ENCODE peak calls at places on chromosomes 5 and 9, in seven cellular contexts. One of them, this sample, is unnamed.

GRCh38 chr9:136671254-136671614 is 8.5 kb downstream of the EGFL7 start:
- DNase-seq in NCI-H2029 treated with DMSO at 0.1 percent for 48 hours: no peak
- DNase-seq in hepatocyte: no peak
- DNase-seq in NB4: peak; percentile 47
- DNase-seq in activated naive CD8-positive, alpha-beta T cell treated with anti-CD3 and anti-CD28 coated beads, Interleukin-2, amount 50 U/mL, for 24 hours: no peak
- DNase-seq in spleen: no peak
- DNase-seq in NCI-H82: no peak
- DNase-seq in this sample: no peak

GRCh38 chr5:28009526-28010025 is 971.2 kb upstream of the CDH9 start:
- DNase-seq in NB4: no peak
- DNase-seq in NCI-H2029 treated with DMSO at 0.1 percent for 48 hours: no peak
- DNase-seq in NCI-H82: no peak
- DNase-seq in activated naive CD8-positive, alpha-beta T cell treated with anti-CD3 and anti-CD28 coated beads, Interleukin-2, amount 50 U/mL, for 24 hours: no peak
- DNase-seq in hepatocyte: no peak
- DNase-seq in spleen: no peak
- DNase-seq in this sample: no peak

GRCh38 chr9:105242557-105242956 is 1.9 kb upstream of the SLC44A1 start:
- DNase-seq in spleen: no peak
- DNase-seq in hepatocyte: peak; percentile 18
- DNase-seq in NCI-H2029 treated with DMSO at 0.1 percent for 48 hours: no peak
- DNase-seq in NCI-H82: no peak
- DNase-seq in NB4: no peak
- DNase-seq in activated naive CD8-positive, alpha-beta T cell treated with anti-CD3 and anti-CD28 coated beads, Interleukin-2, amount 50 U/mL, for 24 hours: no peak
- DNase-seq in this sample: no peak

GRCh38 chr9:72911247-72911775 is 41.5 kb downstream of the ALDH1A1 start:
- DNase-seq in NCI-H82: no peak
- DNase-seq in NCI-H2029 treated with DMSO at 0.1 percent for 48 hours: no peak
- DNase-seq in NB4: no peak
- DNase-seq in hepatocyte: no peak
- DNase-seq in spleen: no peak
- DNase-seq in activated naive CD8-positive, alpha-beta T cell treated with anti-CD3 and anti-CD28 coated beads, Interleukin-2, amount 50 U/mL, for 24 hours: no peak
- DNase-seq in this sample: no peak

GRCh38 chr9:70462300-70462699 is 47.8 kb upstream of the KLF9 start:
- DNase-seq in NCI-H2029 treated with DMSO at 0.1 percent for 48 hours: no peak
- DNase-seq in activated naive CD8-positive, alpha-beta T cell treated with anti-CD3 and anti-CD28 coated beads, Interleukin-2, amount 50 U/mL, for 24 hours: no peak
- DNase-seq in NCI-H82: no peak
- DNase-seq in spleen: no peak
- DNase-seq in NB4: no peak
- DNase-seq in hepatocyte: no peak
- DNase-seq in this sample: no peak

GRCh38 chr9:91954841-91955471 is 4.9 kb upstream of the ROR2 start:
- DNase-seq in activated naive CD8-positive, alpha-beta T cell treated with anti-CD3 and anti-CD28 coated beads, Interleukin-2, amount 50 U/mL, for 24 hours: peak; percentile 37
- DNase-seq in NCI-H2029 treated with DMSO at 0.1 percent for 48 hours: no peak
- DNase-seq in hepatocyte: peak; percentile 86
- DNase-seq in NCI-H82: peak; percentile 66
- DNase-seq in NB4: peak; percentile 72
- DNase-seq in spleen: no peak
- DNase-seq in this sample: peak; percentile 51

GRCh38 chr5:65213921-65214525 is 267.7 kb downstream of the ADAMTS6 start:
- DNase-seq in hepatocyte: peak; percentile 30
- DNase-seq in activated naive CD8-positive, alpha-beta T cell treated with anti-CD3 and anti-CD28 coated beads, Interleukin-2, amount 50 U/mL, for 24 hours: no peak
- DNase-seq in NCI-H82: peak; percentile 66
- DNase-seq in spleen: no peak
- DNase-seq in NCI-H2029 treated with DMSO at 0.1 percent for 48 hours: no peak
- DNase-seq in NB4: peak; percentile 18
- DNase-seq in this sample: peak; percentile 34

GRCh38 chr5:40507095-40507494 is 172.6 kb upstream of the PTGER4 start:
- DNase-seq in activated naive CD8-positive, alpha-beta T cell treated with anti-CD3 and anti-CD28 coated beads, Interleukin-2, amount 50 U/mL, for 24 hours: no peak
- DNase-seq in NCI-H2029 treated with DMSO at 0.1 percent for 48 hours: no peak
- DNase-seq in hepatocyte: no peak
- DNase-seq in spleen: no peak
- DNase-seq in NCI-H82: no peak
- DNase-seq in NB4: no peak
- DNase-seq in this sample: no peak

GRCh38 chr5:116575635-116576042 is 1.0 kb upstream of the SEMA6A start:
- DNase-seq in spleen: peak; percentile 78
- DNase-seq in NCI-H2029 treated with DMSO at 0.1 percent for 48 hours: no peak
- DNase-seq in NB4: peak; percentile 5
- DNase-seq in hepatocyte: peak; percentile 42
- DNase-seq in NCI-H82: no peak
- DNase-seq in activated naive CD8-positive, alpha-beta T cell treated with anti-CD3 and anti-CD28 coated beads, Interleukin-2, amount 50 U/mL, for 24 hours: peak; percentile 1
- DNase-seq in this sample: no peak

GRCh38 chr9:104969116-104969515 is 41.2 kb upstream of the ABCA1 start:
- DNase-seq in hepatocyte: no peak
- DNase-seq in NCI-H2029 treated with DMSO at 0.1 percent for 48 hours: no peak
- DNase-seq in spleen: no peak
- DNase-seq in NCI-H82: no peak
- DNase-seq in activated naive CD8-positive, alpha-beta T cell treated with anti-CD3 and anti-CD28 coated beads, Interleukin-2, amount 50 U/mL, for 24 hours: no peak
- DNase-seq in NB4: no peak
- DNase-seq in this sample: no peak

GRCh38 chr9:80231847-80232246 is 660.1 kb downstream of the TLE4 start:
- DNase-seq in activated naive CD8-positive, alpha-beta T cell treated with anti-CD3 and anti-CD28 coated beads, Interleukin-2, amount 50 U/mL, for 24 hours: no peak
- DNase-seq in NCI-H2029 treated with DMSO at 0.1 percent for 48 hours: no peak
- DNase-seq in spleen: peak; percentile 70
- DNase-seq in hepatocyte: no peak
- DNase-seq in NB4: no peak
- DNase-seq in NCI-H82: no peak
- DNase-seq in this sample: no peak

GRCh38 chr5:62309107-62309506 is 3.1 kb downstream of the KIF2A start:
- DNase-seq in activated naive CD8-positive, alpha-beta T cell treated with anti-CD3 and anti-CD28 coated beads, Interleukin-2, amount 50 U/mL, for 24 hours: no peak
- DNase-seq in NCI-H2029 treated with DMSO at 0.1 percent for 48 hours: no peak
- DNase-seq in hepatocyte: no peak
- DNase-seq in spleen: no peak
- DNase-seq in NB4: peak; percentile 50
- DNase-seq in NCI-H82: no peak
- DNase-seq in this sample: no peak

GRCh38 chr5:173789031-173789920 is 98.9 kb upstream of the CPEB4 start:
- DNase-seq in NCI-H82: no peak
- DNase-seq in spleen: no peak
- DNase-seq in activated naive CD8-positive, alpha-beta T cell treated with anti-CD3 and anti-CD28 coated beads, Interleukin-2, amount 50 U/mL, for 24 hours: peak; percentile 27
- DNase-seq in NB4: peak; percentile 90
- DNase-seq in hepatocyte: peak; percentile 35
- DNase-seq in NCI-H2029 treated with DMSO at 0.1 percent for 48 hours: no peak
- DNase-seq in this sample: no peak

GRCh38 chr5:173670791-173671120 is 54.3 kb upstream of the BOD1 start:
- DNase-seq in hepatocyte: no peak
- DNase-seq in NCI-H82: no peak
- DNase-seq in spleen: no peak
- DNase-seq in NCI-H2029 treated with DMSO at 0.1 percent for 48 hours: no peak
- DNase-seq in activated naive CD8-positive, alpha-beta T cell treated with anti-CD3 and anti-CD28 coated beads, Interleukin-2, amount 50 U/mL, for 24 hours: no peak
- DNase-seq in NB4: no peak
- DNase-seq in this sample: no peak

GRCh38 chr9:129220771-129221170 is 42.7 kb upstream of the IER5L start:
- DNase-seq in activated naive CD8-positive, alpha-beta T cell treated with anti-CD3 and anti-CD28 coated beads, Interleukin-2, amount 50 U/mL, for 24 hours: no peak
- DNase-seq in spleen: no peak
- DNase-seq in NCI-H82: no peak
- DNase-seq in hepatocyte: no peak
- DNase-seq in NB4: no peak
- DNase-seq in NCI-H2029 treated with DMSO at 0.1 percent for 48 hours: no peak
- DNase-seq in this sample: no peak

GRCh38 chr9:98767915-98768314 is 28.4 kb downstream of the ANKS6 start:
- DNase-seq in NB4: no peak
- DNase-seq in activated naive CD8-positive, alpha-beta T cell treated with anti-CD3 and anti-CD28 coated beads, Interleukin-2, amount 50 U/mL, for 24 hours: no peak
- DNase-seq in NCI-H82: no peak
- DNase-seq in spleen: no peak
- DNase-seq in hepatocyte: no peak
- DNase-seq in NCI-H2029 treated with DMSO at 0.1 percent for 48 hours: no peak
- DNase-seq in this sample: no peak

GRCh38 chr5:154312571-154312970 is 122.0 kb downstream of the GALNT10 start:
- DNase-seq in activated naive CD8-positive, alpha-beta T cell treated with anti-CD3 and anti-CD28 coated beads, Interleukin-2, amount 50 U/mL, for 24 hours: no peak
- DNase-seq in NCI-H82: no peak
- DNase-seq in spleen: no peak
- DNase-seq in hepatocyte: no peak
- DNase-seq in NB4: no peak
- DNase-seq in NCI-H2029 treated with DMSO at 0.1 percent for 48 hours: no peak
- DNase-seq in this sample: no peak

GRCh38 chr9:96084289-96084688 is 208.8 kb downstream of the ERCC6L2 start:
- DNase-seq in NCI-H82: no peak
- DNase-seq in activated naive CD8-positive, alpha-beta T cell treated with anti-CD3 and anti-CD28 coated beads, Interleukin-2, amount 50 U/mL, for 24 hours: no peak
- DNase-seq in NB4: peak; percentile 81
- DNase-seq in NCI-H2029 treated with DMSO at 0.1 percent for 48 hours: no peak
- DNase-seq in hepatocyte: peak; percentile 30
- DNase-seq in spleen: no peak
- DNase-seq in this sample: peak; percentile 39

GRCh38 chr5:170266570-170267379 is 30.8 kb downstream of the LCP2 start:
- DNase-seq in spleen: no peak
- DNase-seq in activated naive CD8-positive, alpha-beta T cell treated with anti-CD3 and anti-CD28 coated beads, Interleukin-2, amount 50 U/mL, for 24 hours: peak; percentile 59
- DNase-seq in NB4: no peak
- DNase-seq in hepatocyte: no peak
- DNase-seq in NCI-H2029 treated with DMSO at 0.1 percent for 48 hours: no peak
- DNase-seq in NCI-H82: no peak
- DNase-seq in this sample: no peak

GRCh38 chr5:147688965-147689364 is 93.6 kb downstream of the JAKMIP2 start:
- DNase-seq in NCI-H82: peak; percentile 59
- DNase-seq in spleen: no peak
- DNase-seq in NCI-H2029 treated with DMSO at 0.1 percent for 48 hours: no peak
- DNase-seq in NB4: no peak
- DNase-seq in hepatocyte: no peak
- DNase-seq in activated naive CD8-positive, alpha-beta T cell treated with anti-CD3 and anti-CD28 coated beads, Interleukin-2, amount 50 U/mL, for 24 hours: no peak
- DNase-seq in this sample: no peak

GRCh38 chr5:178363501-178364325 is 131.1 kb upstream of the PHYKPL start:
- DNase-seq in activated naive CD8-positive, alpha-beta T cell treated with anti-CD3 and anti-CD28 coated beads, Interleukin-2, amount 50 U/mL, for 24 hours: no peak
- DNase-seq in spleen: peak; percentile 64
- DNase-seq in NCI-H2029 treated with DMSO at 0.1 percent for 48 hours: no peak
- DNase-seq in NB4: no peak
- DNase-seq in NCI-H82: no peak
- DNase-seq in hepatocyte: no peak
- DNase-seq in this sample: no peak

GRCh38 chr5:65861830-65862241 is 64.5 kb upstream of the ERBIN start:
- DNase-seq in NB4: no peak
- DNase-seq in NCI-H2029 treated with DMSO at 0.1 percent for 48 hours: no peak
- DNase-seq in NCI-H82: no peak
- DNase-seq in activated naive CD8-positive, alpha-beta T cell treated with anti-CD3 and anti-CD28 coated beads, Interleukin-2, amount 50 U/mL, for 24 hours: no peak
- DNase-seq in spleen: no peak
- DNase-seq in hepatocyte: no peak
- DNase-seq in this sample: no peak

GRCh38 chr5:154567155-154567554 is 89.1 kb upstream of the HAND1 start:
- DNase-seq in activated naive CD8-positive, alpha-beta T cell treated with anti-CD3 and anti-CD28 coated beads, Interleukin-2, amount 50 U/mL, for 24 hours: no peak
- DNase-seq in NCI-H82: peak; percentile 46
- DNase-seq in hepatocyte: no peak
- DNase-seq in NB4: no peak
- DNase-seq in NCI-H2029 treated with DMSO at 0.1 percent for 48 hours: no peak
- DNase-seq in spleen: no peak
- DNase-seq in this sample: no peak

GRCh38 chr5:157108961-157109360 is at the start of gene HAVCR2:
- DNase-seq in NB4: peak; percentile 36
- DNase-seq in hepatocyte: no peak
- DNase-seq in spleen: peak; percentile 86
- DNase-seq in NCI-H2029 treated with DMSO at 0.1 percent for 48 hours: no peak
- DNase-seq in NCI-H82: no peak
- DNase-seq in activated naive CD8-positive, alpha-beta T cell treated with anti-CD3 and anti-CD28 coated beads, Interleukin-2, amount 50 U/mL, for 24 hours: peak; percentile 56
- DNase-seq in this sample: peak; percentile 54

GRCh38 chr5:179827684-179828083 is 7.0 kb downstream of the SQSTM1 start:
- DNase-seq in NCI-H82: no peak
- DNase-seq in NCI-H2029 treated with DMSO at 0.1 percent for 48 hours: no peak
- DNase-seq in spleen: peak; percentile 84
- DNase-seq in NB4: peak; percentile 93
- DNase-seq in hepatocyte: no peak
- DNase-seq in activated naive CD8-positive, alpha-beta T cell treated with anti-CD3 and anti-CD28 coated beads, Interleukin-2, amount 50 U/mL, for 24 hours: peak; percentile 63
- DNase-seq in this sample: peak; percentile 76

GRCh38 chr9:37528652-37529072 is 42.9 kb downstream of the POLR1E start:
- DNase-seq in activated naive CD8-positive, alpha-beta T cell treated with anti-CD3 and anti-CD28 coated beads, Interleukin-2, amount 50 U/mL, for 24 hours: no peak
- DNase-seq in NCI-H2029 treated with DMSO at 0.1 percent for 48 hours: no peak
- DNase-seq in NCI-H82: no peak
- DNase-seq in hepatocyte: no peak
- DNase-seq in NB4: no peak
- DNase-seq in spleen: no peak
- DNase-seq in this sample: no peak

This sample was measured in KBM-7.